ENCODE peak calls at places on chromosomes 12 and 14, in four cellular contexts. T is mammary epithelial cell, X is A549, H is lung. B is an unnamed sample. For H3K4me1, the result is how much of the 10 kb centered on the place peaks cover.

GRCh38 chr12:82524636-82525035 is 162.1 kb upstream of the TMTC2 start:
- DNase-seq in T (no peak), H (no peak), X (no peak), B (no peak)

GRCh38 chr14:92998957-92999356 is 76.0 kb downstream of the CHGA start:
- DNase-seq in X (no peak), H (no peak), T (no peak), B (no peak)

GRCh38 chr12:1642513-1642912 is 13.5 kb downstream of the WNT5B start:
- DNase-seq in X (no peak), H (no peak), T (no peak), B (no peak)

GRCh38 chr12:57896437-57897201 is 44.7 kb upstream of the ATP23 start:
- DNase-seq in X (peak), H (peak), T (no peak), B (peak)

GRCh38 chr12:48185181-48185919 is 1.9 kb downstream of the CCDC184 start:
- DNase-seq in X (no peak), T (no peak), H (no peak), B (no peak)

GRCh38 chr12:128076188-128076587 is 190.8 kb upstream of the TMEM132C start:
- DNase-seq in T (no peak), X (peak), H (no peak), B (no peak)

GRCh38 chr12:50505386-50505827 is 622 bp downstream of the DIP2B start:
- DNase-seq in X (no peak), T (peak), H (peak), B (no peak)

GRCh38 chr14:103543721-103544626 is 15.0 kb downstream of the TRMT61A start:
- DNase-seq in H (no peak), X (no peak), T (no peak), B (no peak)

GRCh38 chr12:19415563-19415962 is 23.7 kb upstream of the AEBP2 start:
- DNase-seq in H (no peak), X (no peak), T (no peak), B (no peak)

GRCh38 chr12:4434299-4434698 is 11.3 kb downstream of the FGF6 start:
- DNase-seq in T (no peak), X (no peak), H (no peak), B (no peak)
- H3K4me1 ChIP-seq in T (under half), X (under half), H (under half), B (under half)

GRCh38 chr14:104685216-104685997 is 4.0 kb upstream of the INF2 start:
- DNase-seq in X (peak), H (no peak), T (no peak), B (no peak)

GRCh38 chr14:104685998-104686610 is 3.3 kb upstream of the INF2 start:
- DNase-seq in T (no peak), X (no peak), H (no peak), B (no peak)

GRCh38 chr14:104687601-104688504 is 1.6 kb upstream of the INF2 start:
- DNase-seq in H (peak), T (peak), X (peak), B (peak)

GRCh38 chr14:104688505-104688754 is 988 bp upstream of the INF2 start:
- DNase-seq in X (no peak), T (no peak), H (no peak), B (no peak)

DNA sequence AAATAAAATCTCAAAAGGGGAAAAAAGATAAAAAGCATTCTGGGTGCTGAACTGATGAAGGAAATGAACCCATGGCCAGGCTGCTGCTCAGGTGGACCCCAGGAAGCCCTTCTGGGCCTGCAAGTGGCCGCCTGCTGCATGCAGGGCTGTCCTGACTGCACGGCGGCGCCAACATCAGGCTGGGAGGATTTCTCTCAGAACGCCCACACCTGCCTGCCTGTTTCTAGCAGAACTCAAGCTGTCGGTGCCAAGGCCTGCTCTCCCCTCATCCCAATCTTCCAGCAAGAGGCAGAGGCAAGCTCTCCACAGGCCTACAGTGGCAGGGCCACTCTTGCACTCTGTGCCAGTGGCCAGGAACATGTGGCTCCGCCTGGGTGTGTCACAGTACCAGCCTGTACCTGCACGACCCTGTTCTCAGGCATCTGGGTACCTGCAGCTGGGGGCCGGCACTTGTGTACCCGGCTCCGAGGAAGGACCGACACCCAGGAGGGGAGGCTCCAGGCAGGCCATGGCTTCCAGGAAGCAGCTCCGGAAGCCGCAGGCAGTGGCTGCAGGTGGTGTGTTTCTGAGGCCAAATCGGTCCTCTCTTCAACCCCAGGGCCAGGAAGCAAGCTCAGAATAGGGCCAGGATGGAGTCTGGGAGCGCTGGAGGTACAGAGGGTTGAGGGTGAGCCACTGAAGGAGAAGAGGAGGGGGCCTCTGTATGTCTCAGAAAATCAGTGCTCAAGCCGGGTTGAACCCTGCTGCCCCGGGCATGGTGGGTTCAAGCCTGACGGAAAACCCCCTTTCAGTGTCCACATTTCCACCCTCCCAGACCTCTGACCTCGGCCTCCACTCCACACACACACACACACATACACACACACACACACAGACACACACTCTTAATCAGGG is 2.5 kb upstream of the INF2 start:
- DNase-seq in T (no peak), H (no peak), X (no peak), B (peak)
- H3K4me1 ChIP-seq in T (half or more), H (under half), X (half or more), B (half or more)

GRCh38 chr12:130830246-130830551 is 8.9 kb downstream of the STX2 start:
- DNase-seq in T (no peak), X (no peak), H (no peak), B (no peak)

GRCh38 chr12:130831246-130831645 is 7.8 kb downstream of the STX2 start:
- DNase-seq in X (no peak), H (no peak), T (no peak), B (no peak)

GRCh38 chr12:130831876-130832405 is 7.1 kb downstream of the STX2 start:
- DNase-seq in X (no peak), T (no peak), H (no peak), B (no peak)

GRCh38 chr12:130835011-130835410 is 4.0 kb downstream of the STX2 start:
- DNase-seq in T (no peak), H (no peak), X (no peak), B (no peak)

GRCh38 chr12:130832561-130833209 is 6.4 kb downstream of the STX2 start:
- DNase-seq in X (peak), T (peak), H (peak), B (no peak)
- H3K4me1 ChIP-seq in X (under half), T (under half), H (under half), B (under half)

GRCh38 chr14:68784298-68784910 is 8.5 kb downstream of the ZFP36L1 start:
- DNase-seq in H (no peak), T (no peak), X (peak), B (peak)

GRCh38 chr14:68783408-68784297 is 9.2 kb downstream of the ZFP36L1 start:
- DNase-seq in T (no peak), H (no peak), X (peak), B (peak)

GRCh38 chr14:68785817-68786490 is 6.9 kb downstream of the ZFP36L1 start:
- DNase-seq in X (peak), T (peak), H (no peak), B (peak)

GRCh38 chr14:68786491-68787234 is 6.2 kb downstream of the ZFP36L1 start:
- DNase-seq in T (peak), X (peak), H (no peak), B (peak)

GRCh38 chr14:68784995-68785816 is 7.7 kb downstream of the ZFP36L1 start:
- DNase-seq in X (peak), T (peak), H (no peak), B (peak)
- H3K4me1 ChIP-seq in X (half or more), T (under half), H (under half), B (half or more)

GRCh38 chr12:129357233-129357632 is 504.0 kb downstream of the GLT1D1 start:
- DNase-seq in H (no peak), X (no peak), T (no peak), B (no peak)

GRCh38 chr12:129351481-129351880 is 498.2 kb downstream of the GLT1D1 start:
- DNase-seq in X (no peak), H (no peak), T (no peak), B (no peak)
- H3K4me1 ChIP-seq in X (under half), H (under half), T (under half), B (under half)

DNA sequence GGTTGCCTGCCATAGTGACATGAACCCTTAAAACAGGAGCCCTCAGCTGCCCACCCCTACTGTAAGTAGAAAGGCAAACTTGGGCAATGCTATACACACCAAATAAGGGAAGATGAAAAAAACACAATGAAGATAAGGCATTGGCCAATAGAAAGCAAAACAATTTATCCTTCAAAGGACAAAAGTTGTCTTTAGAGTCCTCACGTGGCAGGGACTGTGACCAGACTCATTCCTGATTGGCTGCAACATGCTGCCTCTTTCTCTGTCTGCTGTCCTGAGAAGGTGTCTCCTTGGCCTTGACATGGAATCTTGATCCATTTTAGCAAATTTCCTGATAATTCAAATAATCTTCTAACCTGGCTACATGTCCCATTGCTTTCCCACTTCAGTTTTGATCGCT is 131.9 kb downstream of the GPR135 start:
- DNase-seq in H (no peak), T (no peak), X (no peak), B (no peak)
- H3K4me1 ChIP-seq in H (under half), T (under half), X (under half), B (half or more)

GRCh38 chr14:75539562-75540478 is 17.6 kb downstream of the BATF start:
- DNase-seq in T (no peak), X (no peak), H (no peak), B (no peak)

GRCh38 chr14:75543258-75543657 is 21.0 kb downstream of the BATF start:
- DNase-seq in X (no peak), T (no peak), H (no peak), B (no peak)

GRCh38 chr14:75543786-75544185 is 21.5 kb downstream of the BATF start:
- DNase-seq in H (no peak), T (no peak), X (no peak), B (no peak)

GRCh38 chr14:75540479-75540851 is 18.2 kb downstream of the BATF start:
- DNase-seq in H (no peak), X (no peak), T (no peak), B (no peak)

GRCh38 chr14:75542585-75543091 is 20.4 kb downstream of the BATF start:
- DNase-seq in H (peak), X (no peak), T (no peak), B (peak)
- H3K4me1 ChIP-seq in H (under half), X (under half), T (under half), B (under half)